ENCODE peak calls at places on chromosome 20, in nine cellular contexts. G is aorta; N is CD8-positive, alpha-beta T cell; A is A549; J is HepG2; L is cardiac fibroblast; Z is left lung; Q is body of pancreas; I is PC-9. P is an unnamed sample.

GRCh38 chr20:41249781-41250281 is 67.7 kb downstream of the ZHX3 start:
- DNase-seq in G (no peak), N (no peak), A (peak), J (peak), L (peak), Z (no peak), Q (no peak), I (no peak), P (no peak)

GRCh38 chr20:38927902-38928578 is 1.8 kb downstream of the FAM83D start:
- DNase-seq in G (no peak), N (no peak), A (peak), J (no peak), L (no peak), Z (no peak), Q (no peak), I (peak), P (no peak)

GRCh38 chr20:25277051-25277801 is 29.3 kb downstream of the PYGB start:
- DNase-seq in G (peak), N (no peak), A (no peak), J (no peak), L (no peak), Z (peak), Q (peak), I (no peak), P (peak)

GRCh38 chr20:6104493-6105188 is 18.2 kb downstream of the FERMT1 start:
- DNase-seq in G (no peak), N (no peak), A (no peak), J (no peak), L (peak), Z (no peak), Q (peak), I (no peak), P (no peak)

GRCh38 chr20:5033566-5033965 is 32.3 kb upstream of the SLC23A2 start:
- DNase-seq in G (no peak), N (no peak), A (no peak), J (peak), L (peak), Z (no peak), Q (no peak), I (peak), P (no peak)

GRCh38 chr20:7959484-7959883 is 19.2 kb upstream of the HAO1 start:
- DNase-seq in G (no peak), N (no peak), A (no peak), J (no peak), L (no peak), Z (no peak), Q (no peak), I (no peak), P (peak)

GRCh38 chr20:35883778-35884540 is 70.3 kb downstream of the SCAND1 start:
- DNase-seq in G (peak), N (peak), A (peak), J (peak), L (peak), Z (peak), Q (peak), I (peak), P (peak)

GRCh38 chr20:51760905-51761544 is 7.2 kb downstream of the ATP9A start:
- DNase-seq in G (no peak), N (no peak), A (peak), J (peak), L (peak), Z (no peak), Q (no peak), I (no peak), P (no peak)

GRCh38 chr20:17710379-17711305 is 10.9 kb downstream of the BANF2 start:
- DNase-seq in G (no peak), N (no peak), A (no peak), J (peak), L (peak), Z (no peak), Q (peak), I (no peak), P (no peak)

GRCh38 chr20:62376112-62377063 is 9.3 kb upstream of the LAMA5 start:
- DNase-seq in G (no peak), N (no peak), A (peak), J (peak), L (peak), Z (no peak), Q (peak), I (peak), P (peak)

GRCh38 chr20:51667002-51667408 is 101.2 kb downstream of the ATP9A start:
- DNase-seq in G (no peak), N (no peak), A (no peak), J (no peak), L (no peak), Z (no peak), Q (no peak), I (no peak), P (no peak)

GRCh38 chr20:58143531-58143930 is 84.9 kb downstream of the ANKRD60 start:
- DNase-seq in G (peak), N (no peak), A (no peak), J (no peak), L (no peak), Z (no peak), Q (no peak), I (no peak), P (no peak)

GRCh38 chr20:57392130-57392445 is 892 bp downstream of the RBM38 start:
- DNase-seq in G (peak), N (no peak), A (no peak), J (no peak), L (no peak), Z (no peak), Q (no peak), I (no peak), P (peak)

GRCh38 chr20:49285813-49286494 is 8.1 kb upstream of the ZNFX1 start:
- DNase-seq in G (no peak), N (no peak), A (no peak), J (no peak), L (no peak), Z (no peak), Q (no peak), I (no peak), P (no peak)

GRCh38 chr20:53149652-53150205 is 177.6 kb downstream of the TSHZ2 start:
- DNase-seq in G (no peak), N (no peak), A (no peak), J (no peak), L (no peak), Z (no peak), Q (peak), I (no peak), P (no peak)

GRCh38 chr20:17969276-17969883 is 562 bp downstream of the MGME1 start:
- DNase-seq in G (no peak), N (peak), A (peak), J (peak), L (peak), Z (peak), Q (peak), I (no peak), P (no peak)

GRCh38 chr20:3101737-3102574 is 17.4 kb upstream of the AVP start:
- DNase-seq in G (no peak), N (no peak), A (no peak), J (no peak), L (no peak), Z (no peak), Q (no peak), I (no peak), P (peak)

GRCh38 chr20:16528078-16528477 is 45.2 kb downstream of the KIF16B start:
- DNase-seq in G (no peak), N (no peak), A (peak), J (peak), L (peak), Z (peak), Q (peak), I (peak), P (no peak)

GRCh38 chr20:20663841-20664240 is 48.6 kb downstream of the RALGAPA2 start:
- DNase-seq in G (no peak), N (no peak), A (no peak), J (no peak), L (no peak), Z (no peak), Q (no peak), I (no peak), P (no peak)

GRCh38 chr20:23199356-23199755 is 113.2 kb upstream of the CD93 start:
- DNase-seq in G (no peak), N (no peak), A (no peak), J (no peak), L (no peak), Z (no peak), Q (no peak), I (no peak), P (no peak)

GRCh38 chr20:4728121-4728520 is 6.4 kb downstream of the PRND start:
- DNase-seq in G (no peak), N (no peak), A (no peak), J (no peak), L (no peak), Z (no peak), Q (no peak), I (no peak), P (no peak)

GRCh38 chr20:36929290-36929689 is 22.2 kb downstream of the SAMHD1 start:
- DNase-seq in G (no peak), N (no peak), A (no peak), J (no peak), L (peak), Z (no peak), Q (no peak), I (no peak), P (no peak)

GRCh38 chr20:36320898-36321695 is 15.0 kb downstream of the DLGAP4 start:
- DNase-seq in G (peak), N (no peak), A (no peak), J (no peak), L (no peak), Z (no peak), Q (no peak), I (no peak), P (no peak)

GRCh38 chr20:16864069-16864468 is 115.9 kb downstream of the OTOR start:
- DNase-seq in G (no peak), N (no peak), A (peak), J (no peak), L (no peak), Z (no peak), Q (no peak), I (no peak), P (no peak)

GRCh38 chr20:22825546-22825945 is 209.6 kb upstream of the SSTR4 start:
- DNase-seq in G (no peak), N (no peak), A (no peak), J (no peak), L (peak), Z (no peak), Q (no peak), I (no peak), P (no peak)

GRCh38 chr20:32583581-32584045 is 1.5 kb downstream of the NOL4L start:
- DNase-seq in G (no peak), N (no peak), A (no peak), J (no peak), L (no peak), Z (no peak), Q (no peak), I (peak), P (no peak)

GRCh38 chr20:37319120-37319717 is 26.7 kb upstream of the SRC start:
- DNase-seq in G (no peak), N (no peak), A (no peak), J (no peak), L (no peak), Z (peak), Q (no peak), I (no peak), P (no peak)

GRCh38 chr20:32539817-32540675 is 45.1 kb downstream of the NOL4L start:
- DNase-seq in G (no peak), N (peak), A (no peak), J (peak), L (no peak), Z (no peak), Q (peak), I (peak), P (no peak)

GRCh38 chr20:41499064-41499463 is 119.1 kb downstream of the CHD6 start:
- DNase-seq in G (no peak), N (no peak), A (no peak), J (no peak), L (no peak), Z (no peak), Q (no peak), I (no peak), P (no peak)

GRCh38 chr20:41894255-41894963 is 276.2 kb upstream of the CHD6 start:
- DNase-seq in G (no peak), N (no peak), A (no peak), J (no peak), L (no peak), Z (no peak), Q (no peak), I (no peak), P (no peak)

GRCh38 chr20:19986419-19986818 is 30.7 kb upstream of the NAA20 start:
- DNase-seq in G (no peak), N (no peak), A (peak), J (no peak), L (peak), Z (no peak), Q (no peak), I (no peak), P (no peak)

GRCh38 chr20:2610941-2611720 is 41.3 kb upstream of the NOP56 start:
- DNase-seq in G (no peak), N (no peak), A (no peak), J (no peak), L (no peak), Z (no peak), Q (no peak), I (no peak), P (no peak)

GRCh38 chr20:6483727-6484126 is 283.8 kb upstream of the BMP2 start:
- DNase-seq in G (no peak), N (no peak), A (no peak), J (no peak), L (no peak), Z (no peak), Q (no peak), I (no peak), P (no peak)

GRCh38 chr20:32893878-32894483 is 35.3 kb downstream of the EFCAB8 start:
- DNase-seq in G (no peak), N (no peak), A (peak), J (peak), L (peak), Z (no peak), Q (peak), I (peak), P (peak)

GRCh38 chr20:25178563-25179438 is 16.7 kb upstream of the ENTPD6 start:
- DNase-seq in G (no peak), N (no peak), A (peak), J (peak), L (peak), Z (peak), Q (peak), I (peak), P (peak)

GRCh38 chr20:25309395-25310267 is 61.7 kb downstream of the PYGB start:
- DNase-seq in G (peak), N (no peak), A (peak), J (peak), L (peak), Z (peak), Q (no peak), I (peak), P (peak)

GRCh38 chr20:48606841-48607543 is 220.8 kb downstream of the PREX1 start:
- DNase-seq in G (peak), N (no peak), A (no peak), J (no peak), L (no peak), Z (no peak), Q (no peak), I (no peak), P (no peak)

GRCh38 chr20:52434041-52434425 is 242.5 kb upstream of the ZFP64 start:
- DNase-seq in G (no peak), N (no peak), A (no peak), J (no peak), L (peak), Z (no peak), Q (no peak), I (no peak), P (no peak)

GRCh38 chr20:59802018-59802417 is 131.4 kb downstream of the SYCP2 start:
- DNase-seq in G (no peak), N (no peak), A (no peak), J (no peak), L (no peak), Z (no peak), Q (no peak), I (no peak), P (no peak)

GRCh38 chr20:10524643-10525042 is 89.5 kb downstream of the SLX4IP start:
- DNase-seq in G (no peak), N (no peak), A (peak), J (no peak), L (peak), Z (no peak), Q (no peak), I (peak), P (no peak)
- H3K4me3 ChIP-seq in G (no peak), N (no peak), A (no peak), J (no peak), L (no peak), Z (no peak), Q (no peak), I (no peak), P (no peak)

GRCh38 chr20:50308513-50309279 is 118.1 kb downstream of the CEBPB start:
- DNase-seq in G (peak), N (no peak), A (peak), J (peak), L (peak), Z (peak), Q (peak), I (peak), P (peak)
- H3K4me3 ChIP-seq in G (no peak), N (no peak), A (peak), J (peak), L (no peak), Z (peak), Q (no peak), I (peak), P (no peak)

GRCh38 chr20:43189614-43190331 is at the start of gene PTPRT:
- DNase-seq in G (no peak), N (no peak), A (no peak), J (no peak), L (no peak), Z (no peak), Q (no peak), I (no peak), P (no peak)
- H3K4me3 ChIP-seq in G (peak), N (no peak), A (no peak), J (no peak), L (no peak), Z (peak), Q (no peak), I (no peak), P (no peak)

GRCh38 chr20:63744158-63744557 is 4.6 kb downstream of the SLC2A4RG start:
- DNase-seq in G (peak), N (no peak), A (no peak), J (no peak), L (no peak), Z (no peak), Q (no peak), I (no peak), P (no peak)

GRCh38 chr20:63742381-63743024 is 2.9 kb downstream of the SLC2A4RG start:
- DNase-seq in G (peak), N (no peak), A (no peak), J (no peak), L (no peak), Z (no peak), Q (no peak), I (no peak), P (no peak)

GRCh38 chr20:63744574-63745423 is 5.2 kb downstream of the SLC2A4RG start:
- DNase-seq in G (peak), N (no peak), A (no peak), J (peak), L (no peak), Z (no peak), Q (no peak), I (no peak), P (no peak)

GRCh38 chr20:63741676-63742380 is 2.3 kb downstream of the SLC2A4RG start:
- DNase-seq in G (peak), N (no peak), A (no peak), J (no peak), L (no peak), Z (no peak), Q (no peak), I (no peak), P (no peak)

DNA sequence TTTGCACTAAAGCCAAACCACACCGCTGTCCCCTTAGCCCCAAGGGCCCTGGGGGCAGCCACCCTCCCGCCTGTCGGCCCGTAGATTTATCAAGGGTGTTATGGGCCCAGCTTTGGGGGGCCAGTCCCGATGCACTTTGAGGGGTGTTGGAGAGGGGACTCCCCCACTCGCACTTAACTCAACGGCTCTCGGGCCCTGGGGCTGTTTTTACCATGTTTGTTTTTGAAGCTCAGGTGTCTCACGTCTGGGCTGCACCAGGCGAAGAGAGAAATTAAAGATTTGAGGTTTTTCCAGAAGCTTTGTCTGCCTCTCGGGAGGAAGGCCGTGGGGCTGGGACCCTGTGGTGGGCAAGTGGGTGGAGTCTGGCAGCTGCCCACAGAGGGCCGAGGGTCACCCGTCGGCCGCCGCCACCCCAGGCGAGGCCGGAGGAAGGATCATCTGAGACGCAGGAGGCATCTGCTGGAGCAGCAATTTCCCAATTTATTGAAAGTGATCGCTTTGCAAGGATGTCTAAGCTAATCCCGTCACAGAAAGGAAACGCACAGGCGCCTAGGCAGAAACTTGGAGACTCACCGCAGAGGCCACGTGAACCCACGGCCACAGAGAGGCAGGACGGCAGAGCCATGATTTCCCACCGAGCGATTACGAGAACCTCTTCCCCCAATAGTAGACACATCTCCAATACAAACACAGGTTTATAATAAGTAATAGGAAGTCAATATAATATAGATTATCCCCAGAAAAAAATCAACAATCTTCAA is 3.8 kb downstream of the SLC2A4RG start:
- DNase-seq in G (peak), N (no peak), A (no peak), J (no peak), L (no peak), Z (no peak), Q (no peak), I (no peak), P (no peak)
- H3K4me3 ChIP-seq in G (no peak), N (no peak), A (no peak), J (no peak), L (no peak), Z (no peak), Q (no peak), I (no peak), P (no peak)

GRCh38 chr20:63495771-63496403 is 3.0 kb downstream of the EEF1A2 start:
- DNase-seq in G (peak), N (peak), A (peak), J (peak), L (peak), Z (peak), Q (peak), I (no peak), P (peak)

GRCh38 chr20:63495167-63495720 is 3.6 kb downstream of the EEF1A2 start:
- DNase-seq in G (no peak), N (no peak), A (no peak), J (no peak), L (no peak), Z (no peak), Q (no peak), I (no peak), P (no peak)

GRCh38 chr20:63497946-63498935 is 642 bp downstream of the EEF1A2 start:
- DNase-seq in G (peak), N (no peak), A (peak), J (no peak), L (no peak), Z (no peak), Q (peak), I (peak), P (peak)

GRCh38 chr20:63497138-63497945 is 1.5 kb downstream of the EEF1A2 start:
- DNase-seq in G (peak), N (no peak), A (no peak), J (no peak), L (no peak), Z (no peak), Q (no peak), I (no peak), P (no peak)

GRCh38 chr20:63496404-63497120 is 2.3 kb downstream of the EEF1A2 start:
- DNase-seq in G (peak), N (no peak), A (no peak), J (no peak), L (no peak), Z (no peak), Q (no peak), I (no peak), P (no peak)
- H3K4me3 ChIP-seq in G (no peak), N (peak), A (no peak), J (no peak), L (peak), Z (peak), Q (no peak), I (no peak), P (no peak)

GRCh38 chr20:12354725-12355124 is 437.0 kb downstream of the BTBD3 start:
- DNase-seq in G (no peak), N (no peak), A (no peak), J (no peak), L (peak), Z (no peak), Q (no peak), I (no peak), P (no peak)
- H3K4me3 ChIP-seq in G (no peak), N (no peak), A (no peak), J (no peak), L (no peak), Z (no peak), Q (no peak), I (no peak), P (no peak)